ENCODE peak calls at places on chromosome 22, in nine cellular contexts. A is endothelial cell, N is KBM-7, C is hepatic stellate cell, Z is heart right ventricle, O is AG04449, Q is skeletal muscle cell, B is NCI-H2029 treated with DMSO at 0.1 percent for 48 hours, J is kidney. L is an unnamed sample.
A peak's percentile ranks its signal among the peaks of the same experiment; 100 is the strongest.

GRCh38 chr22:36862251-36863242 is 1.7 kb downstream of the NCF4 start:
- DNase-seq in Z (peak; percentile 40), N (peak; percentile 97), C (no peak), J (no peak), A (no peak), Q (no peak), O (no peak), B (no peak), L (peak; percentile 88)

GRCh38 chr22:45006873-45007246 is 2.9 kb downstream of the PHF21B start:
- DNase-seq in Z (peak; percentile 18), A (no peak), J (no peak), Q (no peak), C (no peak), B (no peak), O (no peak), N (no peak), L (peak; percentile 15)

GRCh38 chr22:45997775-45998637 is 21.0 kb upstream of the WNT7B start:
- DNase-seq in N (no peak), J (peak; percentile 83), O (no peak), Z (no peak), B (no peak), C (no peak), A (no peak), Q (no peak), L (no peak)

GRCh38 chr22:33328789-33329296 is 270.7 kb upstream of the SYN3 start:
- DNase-seq in O (peak; percentile 2), B (no peak), J (no peak), N (peak; percentile 0), A (no peak), C (peak; percentile 43), Q (no peak), Z (no peak), L (no peak)

GRCh38 chr22:37212174-37212906 is at the start of gene SSTR3:
- DNase-seq in Q (no peak), J (peak; percentile 69), B (no peak), Z (no peak), O (no peak), N (no peak), C (no peak), A (no peak), L (no peak)

GRCh38 chr22:16563555-16564520 is 28.8 kb downstream of the CCT8L2 start:
- DNase-seq in N (no peak), O (no peak), Z (no peak), J (peak; percentile 72), C (no peak), Q (no peak), B (no peak), A (no peak), L (no peak)

GRCh38 chr22:30305906-30306628 is 16.8 kb upstream of the CASTOR1 start:
- DNase-seq in O (no peak), Z (no peak), B (no peak), A (no peak), Q (no peak), N (peak; percentile 80), C (no peak), J (no peak), L (no peak)

GRCh38 chr22:37249946-37250345 is 5.9 kb upstream of the RAC2 start:
- DNase-seq in C (no peak), J (no peak), Z (no peak), O (no peak), Q (no peak), B (no peak), A (no peak), N (no peak), L (peak; percentile 65)

GRCh38 chr22:45709004-45709739 is 37.5 kb downstream of the ATXN10 start:
- DNase-seq in O (no peak), J (no peak), Q (no peak), A (no peak), N (no peak), C (no peak), Z (no peak), B (peak; percentile 77), L (no peak)

GRCh38 chr22:30969532-30970355 is 679 bp downstream of the TUG1 start:
- DNase-seq in B (no peak), A (peak; percentile 50), Z (no peak), C (peak; percentile 49), J (no peak), O (no peak), Q (peak; percentile 0), N (peak; percentile 42), L (peak; percentile 86)

GRCh38 chr22:50620861-50621490 is 7.0 kb downstream of the ARSA start:
- DNase-seq in Z (peak; percentile 25), N (peak; percentile 56), O (no peak), Q (no peak), C (no peak), J (peak; percentile 73), A (no peak), B (no peak), L (peak; percentile 76)

GRCh38 chr22:31344369-31345330 is 1.5 kb downstream of the PATZ1 start:
- DNase-seq in O (no peak), J (peak; percentile 84), A (no peak), B (no peak), Q (no peak), N (peak; percentile 64), Z (peak; percentile 31), C (no peak), L (peak; percentile 76)

GRCh38 chr22:24407884-24408283 is 19.5 kb upstream of the ADORA2A start:
- DNase-seq in Z (no peak), Q (no peak), J (no peak), A (no peak), B (no peak), N (no peak), C (no peak), O (no peak), L (no peak)

GRCh38 chr22:39392341-39392948 is 7.1 kb upstream of the TAB1 start:
- DNase-seq in J (peak; percentile 63), A (no peak), Q (no peak), O (no peak), C (no peak), B (no peak), Z (no peak), N (no peak), L (no peak)

GRCh38 chr22:39297490-39298193 is 21.8 kb downstream of the RPL3 start:
- DNase-seq in J (no peak), A (no peak), C (peak; percentile 29), Q (no peak), N (no peak), B (peak; percentile 36), O (no peak), Z (no peak), L (no peak)

GRCh38 chr22:22210375-22210774 is 34.2 kb upstream of the VPREB1 start:
- DNase-seq in O (no peak), N (no peak), B (no peak), J (peak; percentile 78), A (no peak), C (peak; percentile 30), Z (no peak), Q (peak; percentile 25), L (no peak)

GRCh38 chr22:28930357-28931007 is 47.1 kb downstream of the ZNRF3 start:
- DNase-seq in O (no peak), Q (no peak), N (no peak), Z (no peak), J (no peak), C (no peak), B (peak; percentile 78), A (no peak), L (peak; percentile 83)

GRCh38 chr22:49011379-49011768 is 816.3 kb downstream of the BRD1 start:
- DNase-seq in J (peak; percentile 45), C (no peak), B (no peak), A (no peak), Z (no peak), Q (no peak), O (no peak), N (no peak), L (no peak)

GRCh38 chr22:45475876-45476514 is 26.7 kb upstream of the FBLN1 start:
- DNase-seq in Z (peak; percentile 41), B (no peak), J (no peak), A (no peak), Q (no peak), C (no peak), O (no peak), N (no peak), L (no peak)

GRCh38 chr22:22463855-22464540 is 44.5 kb downstream of the ZNF280B start:
- DNase-seq in N (peak; percentile 76), O (no peak), A (peak; percentile 71), B (no peak), C (peak; percentile 27), J (no peak), Q (no peak), Z (no peak), L (peak; percentile 90)

GRCh38 chr22:23750374-23750743 is 553 bp downstream of the ZNF70 start:
- DNase-seq in Q (no peak), O (no peak), N (no peak), C (peak; percentile 35), B (no peak), Z (no peak), A (no peak), J (no peak), L (peak; percentile 59)

GRCh38 chr22:29205260-29205597 is 467 bp upstream of the EMID1 start:
- DNase-seq in O (no peak), Q (no peak), J (no peak), A (no peak), N (no peak), Z (no peak), B (no peak), C (no peak), L (no peak)

GRCh38 chr22:47111626-47112373 is 349.4 kb downstream of the TBC1D22A start:
- DNase-seq in O (no peak), B (no peak), C (no peak), N (no peak), Q (no peak), Z (no peak), A (no peak), J (no peak), L (no peak)

GRCh38 chr22:26893034-26893710 is 235.8 kb downstream of the MIAT start:
- DNase-seq in C (no peak), Q (no peak), O (no peak), B (peak; percentile 92), A (no peak), J (no peak), N (no peak), Z (no peak), L (peak; percentile 1)

GRCh38 chr22:40641269-40641668 is 4.8 kb upstream of the MRTFA start:
- DNase-seq in C (no peak), J (no peak), Q (no peak), Z (no peak), A (no peak), B (no peak), N (no peak), O (no peak), L (no peak)

GRCh38 chr22:49023879-49024774 is 803.5 kb downstream of the BRD1 start:
- DNase-seq in O (no peak), B (no peak), A (no peak), C (no peak), N (no peak), J (peak; percentile 69), Z (no peak), Q (no peak), L (no peak)

GRCh38 chr22:46001046-46001425 is 24.1 kb upstream of the WNT7B start:
- DNase-seq in Z (no peak), C (no peak), J (peak; percentile 59), Q (no peak), B (no peak), N (no peak), O (no peak), A (no peak), L (peak; percentile 65)

GRCh38 chr22:23925020-23925606 is 30.9 kb downstream of the MIF start:
- DNase-seq in C (no peak), Q (no peak), O (no peak), B (no peak), Z (no peak), N (no peak), J (no peak), A (no peak), L (peak; percentile 42)

GRCh38 chr22:46350646-46351045 is 15.1 kb downstream of the TRMU start:
- DNase-seq in N (no peak), Z (no peak), O (no peak), Q (no peak), A (no peak), J (peak; percentile 59), C (no peak), B (no peak), L (no peak)